ENCODE peak calls at places on chromosomes 3 and 15, in seven cellular contexts. N, Q, Z, G, X, T and K are unnamed samples.

GRCh38 chr3:96986241-96986640 is 171.8 kb downstream of the EPHA6 start:
- DNase-seq in G (no peak), Q (no peak), T (no peak), N (no peak), X (peak; percentile 49), Z (no peak), K (no peak)

GRCh38 chr3:60000311-60001105 is 950.7 kb upstream of the CFAP20DC start:
- DNase-seq in X (no peak), N (no peak), G (no peak), Q (no peak), T (no peak), Z (no peak), K (no peak)

GRCh38 chr3:186759231-186759930 is 24.0 kb upstream of the EIF4A2 start:
- DNase-seq in N (no peak), T (no peak), X (no peak), Z (no peak), Q (no peak), G (no peak), K (no peak)

GRCh38 chr3:52317178-52317577 is 1.1 kb downstream of the DNAH1 start:
- DNase-seq in N (no peak), T (no peak), Q (no peak), G (no peak), Z (no peak), X (no peak), K (no peak)

GRCh38 chr15:34855893-34856292 is 60.5 kb upstream of the ACTC1 start:
- DNase-seq in T (no peak), Z (no peak), G (peak; percentile 50), Q (no peak), N (no peak), X (no peak), K (peak; percentile 25)

GRCh38 chr15:96893159-96893906 is 562.8 kb downstream of the NR2F2 start:
- DNase-seq in Z (no peak), G (peak; percentile 59), Q (no peak), T (no peak), N (no peak), X (peak; percentile 55), K (peak; percentile 7)

GRCh38 chr3:15892828-15893227 is 95.0 kb upstream of the ANKRD28 start:
- DNase-seq in Q (no peak), Z (no peak), T (no peak), X (no peak), G (peak; percentile 96), N (no peak), K (peak; percentile 25)

GRCh38 chr3:126226376-126226775 is 46.0 kb upstream of the ALDH1L1 start:
- DNase-seq in Q (no peak), T (no peak), Z (no peak), G (no peak), N (no peak), X (no peak), K (no peak)

GRCh38 chr3:79521221-79521848 is 246.5 kb downstream of the ROBO1 start:
- DNase-seq in X (peak; percentile 61), T (no peak), G (peak; percentile 30), Q (no peak), Z (no peak), N (no peak), K (peak; percentile 20)

GRCh38 chr3:50263443-50264388 is 5.2 kb upstream of the SEMA3B start:
- DNase-seq in X (no peak), T (no peak), Q (no peak), Z (no peak), G (peak; percentile 41), N (no peak), K (no peak)

GRCh38 chr3:151460774-151461450 is at the start of gene IGSF10:
- DNase-seq in T (no peak), Q (no peak), X (peak; percentile 48), G (no peak), Z (no peak), N (no peak), K (no peak)

GRCh38 chr3:188404701-188405100 is 250.7 kb downstream of the LPP start:
- DNase-seq in T (no peak), N (no peak), G (no peak), Q (no peak), Z (no peak), X (no peak), K (no peak)